ENCODE peak calls at places on chromosomes 12 and 14, in nine cellular contexts. X is WERI-Rb-1, Q is MM.1S, M is dorsolateral prefrontal cortex, I is body of pancreas, Z is HCT116, D is A549, H is PC-3, C is astrocyte. G is an unnamed sample.

GRCh38 chr14:99950191-99950590 is 115.0 kb upstream of the EVL start:
- DNase-seq in Q (no peak), M (no peak), Z (no peak), C (peak), H (no peak), D (no peak), X (no peak), I (no peak), G (no peak)

GRCh38 chr12:86658303-86658702 is 402.1 kb upstream of the MGAT4C start:
- DNase-seq in Q (no peak), Z (no peak), X (no peak), D (no peak), M (no peak), I (no peak), H (no peak), C (no peak), G (no peak)

GRCh38 chr12:132351751-132352495 is 22.5 kb upstream of the GALNT9 start:
- DNase-seq in Q (no peak), D (no peak), M (no peak), X (peak), Z (no peak), H (no peak), C (no peak), I (no peak), G (no peak)

GRCh38 chr12:57063991-57064725 is 14.2 kb upstream of the MYO1A start:
- DNase-seq in I (no peak), Z (no peak), M (no peak), X (no peak), C (no peak), Q (peak), D (no peak), H (no peak), G (no peak)

GRCh38 chr12:4421590-4422031 is 24.0 kb downstream of the FGF6 start:
- DNase-seq in Z (peak), X (peak), Q (peak), M (no peak), I (no peak), D (peak), C (peak), H (peak), G (no peak)

GRCh38 chr12:130031571-130032189 is 127.9 kb upstream of the TMEM132D start:
- DNase-seq in C (no peak), H (peak), M (peak), D (peak), Q (peak), Z (no peak), I (peak), X (peak), G (peak)

GRCh38 chr14:27181304-27181703 is 583.5 kb upstream of the NOVA1 start:
- DNase-seq in H (no peak), X (no peak), D (no peak), M (no peak), Q (no peak), Z (no peak), I (no peak), C (no peak), G (no peak)

GRCh38 chr12:81942588-81942987 is 183.4 kb upstream of the PPFIA2 start:
- DNase-seq in I (no peak), X (no peak), D (no peak), C (no peak), M (no peak), Q (peak), Z (no peak), H (no peak), G (no peak)

GRCh38 chr12:34392741-34393085 is 370.4 kb downstream of the ALG10 start:
- DNase-seq in M (peak), X (no peak), I (no peak), Q (no peak), Z (no peak), C (no peak), D (no peak), H (no peak), G (peak)

GRCh38 chr14:91817566-91818325 is 49.6 kb downstream of the TC2N start:
- DNase-seq in Q (no peak), Z (no peak), M (no peak), I (no peak), C (no peak), H (no peak), X (no peak), D (no peak), G (no peak)

DNA sequence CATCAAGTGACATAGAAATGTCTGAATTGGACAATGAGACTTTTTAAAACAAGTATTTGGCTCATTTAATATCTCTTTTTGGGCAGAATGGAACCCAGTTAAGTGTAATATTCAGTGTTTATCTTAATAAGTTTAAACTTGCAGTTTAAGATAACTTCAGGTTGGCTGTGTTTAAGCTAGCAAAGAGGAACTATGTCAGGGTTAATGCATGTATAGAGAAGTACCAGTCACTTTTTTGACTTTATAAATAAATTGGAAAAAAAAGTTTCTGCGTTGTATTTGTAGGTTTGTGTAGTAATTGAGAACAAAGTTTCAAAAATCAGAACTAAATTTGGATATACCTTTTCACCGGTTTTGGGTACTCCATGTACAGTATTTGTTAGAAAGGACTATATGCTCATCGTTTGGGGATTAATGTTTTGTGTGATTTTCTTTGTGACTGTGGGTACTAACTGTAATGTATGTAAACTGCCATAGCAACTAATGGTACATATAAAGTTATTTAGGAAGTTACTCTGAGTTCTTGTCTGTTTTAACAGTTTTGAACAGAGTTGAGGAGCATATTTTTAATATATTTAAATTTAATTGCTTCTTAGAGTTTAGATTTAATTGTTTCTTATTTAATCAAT is 4.5 kb downstream of the HMGA2 start:
- DNase-seq in Q (no peak), X (no peak), D (no peak), Z (no peak), C (no peak), M (no peak), H (peak), I (no peak), G (no peak)
- H3K4me3 ChIP-seq in Q (no peak), X (peak), D (no peak), Z (peak), C (peak), M (no peak), H (peak), I (no peak), G (no peak)

GRCh38 chr12:55814257-55814656 is 3.3 kb downstream of the SARNP start:
- DNase-seq in I (no peak), H (no peak), C (no peak), X (no peak), Z (no peak), D (no peak), Q (no peak), M (no peak), G (no peak)
- H3K27ac ChIP-seq in I (no peak), H (no peak), C (no peak), X (no peak), Z (no peak), D (no peak), Q (no peak), M (no peak), G (no peak)

GRCh38 chr14:53128706-53129105 is 24.4 kb downstream of the DDHD1 start:
- DNase-seq in X (no peak), C (no peak), H (no peak), D (no peak), M (no peak), I (no peak), Q (no peak), Z (no peak), G (no peak)

GRCh38 chr14:53128303-53128702 is 24.8 kb downstream of the DDHD1 start:
- DNase-seq in X (no peak), M (no peak), H (no peak), Q (no peak), D (no peak), Z (no peak), I (no peak), C (no peak), G (no peak)

GRCh38 chr14:53127832-53128231 is 25.3 kb downstream of the DDHD1 start:
- DNase-seq in X (no peak), M (no peak), Z (no peak), H (no peak), I (no peak), D (no peak), Q (no peak), C (no peak), G (no peak)

GRCh38 chr14:53126705-53127104 is 26.4 kb downstream of the DDHD1 start:
- DNase-seq in C (no peak), Q (peak), X (no peak), M (no peak), Z (no peak), D (no peak), I (no peak), H (no peak), G (no peak)

DNA sequence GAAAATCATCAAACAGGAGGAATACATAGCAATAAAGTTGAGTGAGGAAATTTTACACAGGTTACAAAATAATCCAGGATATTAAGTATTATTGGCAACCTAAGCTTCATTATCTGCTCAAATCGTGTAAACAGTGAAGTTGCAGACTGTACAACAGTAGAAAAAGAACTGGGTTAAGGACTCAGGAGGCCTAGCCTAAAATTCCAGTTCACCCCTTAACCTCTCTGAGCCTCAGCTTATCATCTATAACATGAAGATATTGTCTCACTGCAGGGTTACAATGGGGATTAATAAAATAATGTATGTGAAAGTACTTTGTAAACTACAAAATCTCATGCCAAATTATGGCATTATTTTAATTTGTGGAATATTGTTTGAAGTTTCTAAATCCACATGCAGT is 26.0 kb downstream of the DDHD1 start:
- DNase-seq in C (no peak), Q (no peak), X (no peak), Z (no peak), D (no peak), M (no peak), I (no peak), H (no peak), G (no peak)
- H3K4me3 ChIP-seq in C (no peak), Q (peak), X (no peak), Z (no peak), D (no peak), M (no peak), I (no peak), H (no peak), G (no peak)

DNA sequence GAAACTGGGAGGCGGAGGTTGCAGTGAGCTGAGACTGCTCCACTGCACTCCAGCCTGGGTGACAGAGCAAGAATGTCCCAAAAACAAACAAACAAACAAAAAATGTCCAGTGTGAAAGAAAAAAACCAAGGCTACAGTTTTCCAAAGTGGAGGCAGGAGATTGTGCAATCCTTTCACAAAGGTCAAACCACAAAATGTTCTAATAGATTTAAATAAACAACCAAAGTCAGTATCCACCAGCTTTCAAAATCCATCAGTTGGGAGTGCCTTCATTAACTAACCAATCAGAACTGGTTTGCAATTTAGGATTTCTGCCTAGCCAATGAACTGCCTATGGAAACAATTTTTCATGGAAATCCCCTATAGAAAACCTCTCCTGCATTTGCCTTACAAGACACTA is 52.3 kb upstream of the TRIM9 start:
- DNase-seq in H (peak), I (no peak), Z (no peak), X (no peak), C (no peak), D (no peak), Q (no peak), M (no peak), G (no peak)
- H3K27ac ChIP-seq in H (no peak), I (no peak), Z (no peak), X (no peak), C (no peak), D (no peak), Q (no peak), M (no peak), G (no peak)

DNA sequence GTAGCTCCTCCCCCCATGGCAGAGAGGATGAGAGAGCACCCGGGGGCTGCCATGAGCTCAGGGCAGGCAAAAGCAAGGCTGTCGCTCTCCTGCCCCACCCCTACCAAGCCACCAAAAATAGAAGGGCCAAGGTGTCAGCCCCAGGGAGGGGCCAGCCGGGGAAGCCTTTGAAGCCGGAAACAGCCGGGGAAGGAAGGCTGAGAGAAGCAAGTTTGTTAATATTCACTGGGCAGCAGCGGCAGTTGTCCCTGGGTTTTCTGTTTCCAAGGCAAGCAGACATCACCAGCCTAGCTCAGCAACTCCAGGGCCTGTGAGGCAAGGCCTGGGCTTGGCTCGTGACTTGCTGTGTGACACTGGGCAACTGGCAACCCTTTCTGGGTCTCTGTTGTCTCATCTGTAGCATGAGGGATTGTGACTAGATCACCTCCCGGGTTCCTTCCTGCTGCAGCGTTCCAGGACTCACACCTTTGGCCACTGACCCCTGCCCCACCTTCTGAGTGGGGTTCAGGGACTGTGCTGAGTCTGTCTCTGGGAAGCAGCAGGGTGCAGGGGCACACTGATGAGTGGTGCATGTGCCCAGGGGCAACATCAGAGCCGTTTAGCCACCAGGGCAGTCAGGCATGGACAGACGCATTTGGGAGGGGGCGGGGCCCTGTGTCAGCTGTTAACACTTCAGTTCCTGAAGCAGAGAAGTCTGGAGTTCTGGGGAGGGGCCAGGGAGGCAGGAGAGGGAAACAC is 24.3 kb downstream of the SYNDIG1L start:
- DNase-seq in Z (no peak), X (peak), Q (peak), H (no peak), I (peak), C (no peak), M (no peak), D (no peak), G (peak)
- H3K4me3 ChIP-seq in Z (peak), X (no peak), Q (peak), H (no peak), I (no peak), C (no peak), M (no peak), D (no peak), G (peak)